ENCODE peak calls at places on chromosomes 7 and 10, in nine cellular contexts. Z, V, E, G, D, N, Y, Q and K are unnamed samples.

GRCh38 chr10:103254538-103255325 is 9.0 kb downstream of the RPEL1 start:
- DNase-seq in Z (no peak), V (no peak), E (peak), G (no peak), D (no peak), N (peak), Y (peak), Q (no peak), K (no peak)

GRCh38 chr10:74889662-74889998 is 63.2 kb downstream of the KAT6B start:
- DNase-seq in Z (no peak), V (no peak), E (no peak), G (no peak), D (no peak), N (no peak), Y (no peak), Q (no peak), K (no peak)

GRCh38 chr10:3293536-3294431 is 121.2 kb upstream of the PITRM1 start:
- DNase-seq in Z (no peak), V (no peak), E (no peak), G (no peak), D (no peak), N (no peak), Y (peak), Q (no peak), K (no peak)

GRCh38 chr10:92946491-92946890 is 98.2 kb downstream of the EXOC6 start:
- DNase-seq in Z (no peak), V (no peak), E (no peak), G (no peak), D (no peak), N (no peak), Y (no peak), Q (no peak), K (no peak)

GRCh38 chr10:132179551-132180392 is 7.0 kb upstream of the DPYSL4 start:
- DNase-seq in Z (no peak), V (no peak), E (no peak), G (no peak), D (no peak), N (no peak), Y (no peak), Q (no peak), K (no peak)

GRCh38 chr10:133165556-133166503 is 5.8 kb downstream of the KNDC1 start:
- DNase-seq in Z (no peak), V (no peak), E (no peak), G (no peak), D (no peak), N (no peak), Y (no peak), Q (peak), K (no peak)

GRCh38 chr10:102484021-102484420 is 18.5 kb downstream of the ACTR1A start:
- DNase-seq in Z (no peak), V (no peak), E (no peak), G (no peak), D (no peak), N (no peak), Y (no peak), Q (no peak), K (no peak)

GRCh38 chr10:17171131-17171530 is 30.3 kb downstream of the TRDMT1 start:
- DNase-seq in Z (no peak), V (no peak), E (no peak), G (no peak), D (no peak), N (no peak), Y (peak), Q (no peak), K (no peak)

GRCh38 chr7:135755351-135755753 is 6.7 kb upstream of the FAM180A start:
- DNase-seq in Z (no peak), V (no peak), E (no peak), G (no peak), D (no peak), N (no peak), Y (no peak), Q (no peak), K (no peak)